ENCODE peak calls at places on chromosomes 5 and 9, in five cellular contexts. One of them, this sample, is unnamed.

GRCh38 chr9:83059417-83059816 is 3.5 kb downstream of the RASEF start:
- DNase-seq in fibroblast of the conjunctiva: no peak
- DNase-seq in foreskin fibroblast: no peak
- DNase-seq in GM23248: no peak
- DNase-seq in nephron progenitor cell: no peak
- DNase-seq in this sample: no peak

GRCh38 chr5:76556511-76557221 is 66.5 kb downstream of the F2RL2 start:
- DNase-seq in nephron progenitor cell: no peak
- DNase-seq in fibroblast of the conjunctiva: no peak
- DNase-seq in GM23248: no peak
- DNase-seq in foreskin fibroblast: no peak
- DNase-seq in this sample: no peak

GRCh38 chr5:1952456-1953099 is 69.9 kb upstream of the IRX4 start:
- DNase-seq in foreskin fibroblast: no peak
- DNase-seq in fibroblast of the conjunctiva: no peak
- DNase-seq in GM23248: no peak
- DNase-seq in nephron progenitor cell: peak
- DNase-seq in this sample: no peak

GRCh38 chr5:62312036-62312435 is 6.0 kb downstream of the KIF2A start:
- DNase-seq in fibroblast of the conjunctiva: no peak
- DNase-seq in nephron progenitor cell: no peak
- DNase-seq in foreskin fibroblast: peak
- DNase-seq in GM23248: peak
- DNase-seq in this sample: no peak

GRCh38 chr9:14730367-14730958 is 7.9 kb upstream of the CER1 start:
- DNase-seq in fibroblast of the conjunctiva: peak
- DNase-seq in GM23248: no peak
- DNase-seq in nephron progenitor cell: no peak
- DNase-seq in foreskin fibroblast: peak
- DNase-seq in this sample: no peak

GRCh38 chr5:33371660-33372059 is 69.1 kb upstream of the TARS1 start:
- DNase-seq in fibroblast of the conjunctiva: peak
- DNase-seq in foreskin fibroblast: peak
- DNase-seq in nephron progenitor cell: no peak
- DNase-seq in GM23248: peak
- DNase-seq in this sample: no peak

GRCh38 chr9:123263227-123263626 is 5.2 kb downstream of the STRBP start:
- DNase-seq in nephron progenitor cell: no peak
- DNase-seq in foreskin fibroblast: no peak
- DNase-seq in fibroblast of the conjunctiva: no peak
- DNase-seq in GM23248: no peak
- DNase-seq in this sample: no peak

GRCh38 chr9:78644359-78644758 is 347.4 kb downstream of the PSAT1 start:
- DNase-seq in foreskin fibroblast: peak
- DNase-seq in fibroblast of the conjunctiva: no peak
- DNase-seq in GM23248: peak
- DNase-seq in nephron progenitor cell: no peak
- DNase-seq in this sample: no peak